ENCODE peak calls at places on chromosomes 5 and 9, in seven cellular contexts. One of them, this sample, is unnamed.

GRCh38 chr9:87271696-87272477 is 225.8 kb upstream of the DAPK1 start:
- DNase-seq in adrenal gland: no peak
- DNase-seq in fibroblast of the aortic adventitia: no peak
- DNase-seq in SHP77: no peak
- DNase-seq in ureter: no peak
- DNase-seq in nephron progenitor cell: no peak
- DNase-seq in CD4-positive, CD25-positive, alpha-beta regulatory T cell: no peak
- DNase-seq in this sample: no peak

GRCh38 chr9:121783523-121784507 is 132.4 kb downstream of the DAB2IP start:
- DNase-seq in adrenal gland: no peak
- DNase-seq in SHP77: no peak
- DNase-seq in CD4-positive, CD25-positive, alpha-beta regulatory T cell: no peak
- DNase-seq in nephron progenitor cell: no peak
- DNase-seq in fibroblast of the aortic adventitia: no peak
- DNase-seq in ureter: no peak
- DNase-seq in this sample: no peak

GRCh38 chr5:143501176-143501840 is 97.8 kb upstream of the NR3C1 start:
- DNase-seq in ureter: no peak
- DNase-seq in SHP77: no peak
- DNase-seq in adrenal gland: no peak
- DNase-seq in CD4-positive, CD25-positive, alpha-beta regulatory T cell: no peak
- DNase-seq in nephron progenitor cell: no peak
- DNase-seq in fibroblast of the aortic adventitia: peak; percentile 43
- DNase-seq in this sample: no peak

GRCh38 chr5:160635046-160635445 is 213.4 kb downstream of the PTTG1 start:
- DNase-seq in adrenal gland: no peak
- DNase-seq in fibroblast of the aortic adventitia: no peak
- DNase-seq in ureter: no peak
- DNase-seq in CD4-positive, CD25-positive, alpha-beta regulatory T cell: no peak
- DNase-seq in SHP77: no peak
- DNase-seq in nephron progenitor cell: no peak
- DNase-seq in this sample: no peak

GRCh38 chr5:937151-937924 is 44.7 kb downstream of the TRIP13 start:
- DNase-seq in ureter: peak; percentile 34
- DNase-seq in adrenal gland: no peak
- DNase-seq in fibroblast of the aortic adventitia: no peak
- DNase-seq in SHP77: no peak
- DNase-seq in nephron progenitor cell: no peak
- DNase-seq in CD4-positive, CD25-positive, alpha-beta regulatory T cell: no peak
- DNase-seq in this sample: no peak

GRCh38 chr5:51380603-51381207 is 2.5 kb upstream of the ISL1 start:
- DNase-seq in fibroblast of the aortic adventitia: peak; percentile 53
- DNase-seq in nephron progenitor cell: peak; percentile 46
- DNase-seq in ureter: no peak
- DNase-seq in adrenal gland: no peak
- DNase-seq in CD4-positive, CD25-positive, alpha-beta regulatory T cell: no peak
- DNase-seq in SHP77: peak; percentile 14
- DNase-seq in this sample: no peak

GRCh38 chr5:68954618-68954910 is 139.2 kb upstream of the SLC30A5 start:
- DNase-seq in fibroblast of the aortic adventitia: no peak
- DNase-seq in SHP77: no peak
- DNase-seq in nephron progenitor cell: no peak
- DNase-seq in adrenal gland: no peak
- DNase-seq in CD4-positive, CD25-positive, alpha-beta regulatory T cell: no peak
- DNase-seq in ureter: no peak
- DNase-seq in this sample: no peak

GRCh38 chr5:112097768-112098167 is 321.3 kb downstream of the EPB41L4A start:
- DNase-seq in ureter: no peak
- DNase-seq in SHP77: no peak
- DNase-seq in CD4-positive, CD25-positive, alpha-beta regulatory T cell: no peak
- DNase-seq in fibroblast of the aortic adventitia: peak; percentile 70
- DNase-seq in nephron progenitor cell: no peak
- DNase-seq in adrenal gland: no peak
- DNase-seq in this sample: no peak

GRCh38 chr5:168946363-168946762 is 354.6 kb downstream of the SLIT3 start:
- DNase-seq in ureter: no peak
- DNase-seq in nephron progenitor cell: peak; percentile 47
- DNase-seq in adrenal gland: no peak
- DNase-seq in SHP77: no peak
- DNase-seq in CD4-positive, CD25-positive, alpha-beta regulatory T cell: no peak
- DNase-seq in fibroblast of the aortic adventitia: no peak
- DNase-seq in this sample: no peak

GRCh38 chr9:38343037-38343436 is 49.5 kb upstream of the ALDH1B1 start:
- DNase-seq in SHP77: no peak
- DNase-seq in CD4-positive, CD25-positive, alpha-beta regulatory T cell: no peak
- DNase-seq in adrenal gland: no peak
- DNase-seq in fibroblast of the aortic adventitia: no peak
- DNase-seq in nephron progenitor cell: no peak
- DNase-seq in ureter: no peak
- DNase-seq in this sample: no peak

GRCh38 chr5:134252671-134253070 is 26.8 kb upstream of the PPP2CA start:
- DNase-seq in CD4-positive, CD25-positive, alpha-beta regulatory T cell: no peak
- DNase-seq in ureter: no peak
- DNase-seq in fibroblast of the aortic adventitia: peak; percentile 80
- DNase-seq in SHP77: no peak
- DNase-seq in nephron progenitor cell: no peak
- DNase-seq in adrenal gland: no peak
- DNase-seq in this sample: no peak

This sample was measured in CD8-positive, alpha-beta T cell.